ENCODE peak calls at places on chromosomes 5 and 9, in six cellular contexts. Q, B, N, I, P and Y are unnamed samples.

GRCh38 chr9:36642817-36643216 is 70.1 kb downstream of the MELK start:
- DNase-seq in Q (no peak), B (no peak), N (no peak), I (no peak), P (no peak), Y (no peak)

GRCh38 chr9:112867275-112867991 is 23.2 kb downstream of the SLC46A2 start:
- DNase-seq in Q (peak; percentile 98), B (peak; percentile 93), N (peak; percentile 81), I (no peak), P (no peak), Y (no peak)

GRCh38 chr9:3457171-3457570 is 68.6 kb downstream of the RFX3 start:
- DNase-seq in Q (no peak), B (no peak), N (no peak), I (no peak), P (no peak), Y (no peak)

GRCh38 chr9:134689320-134690181 is 47.9 kb downstream of the COL5A1 start:
- DNase-seq in Q (peak; percentile 74), B (peak; percentile 11), N (peak; percentile 26), I (no peak), P (peak; percentile 57), Y (peak; percentile 90)

GRCh38 chr5:34977934-34978616 is 48.7 kb downstream of the DNAJC21 start:
- DNase-seq in Q (no peak), B (no peak), N (no peak), I (no peak), P (no peak), Y (no peak)

GRCh38 chr9:133656211-133657119 is 20.3 kb downstream of the DBH start:
- DNase-seq in Q (peak; percentile 36), B (no peak), N (no peak), I (no peak), P (no peak), Y (no peak)

GRCh38 chr5:52560366-52560765 is 227.3 kb upstream of the ITGA1 start:
- DNase-seq in Q (peak; percentile 10), B (peak; percentile 28), N (peak; percentile 27), I (peak; percentile 40), P (no peak), Y (no peak)

GRCh38 chr5:151234476-151235238 is 10.8 kb upstream of the CCDC69 start:
- DNase-seq in Q (peak; percentile 26), B (no peak), N (peak; percentile 66), I (no peak), P (peak; percentile 30), Y (peak; percentile 86)

GRCh38 chr5:158456756-158457155 is 597.8 kb upstream of the CLINT1 start:
- DNase-seq in Q (no peak), B (peak; percentile 33), N (peak; percentile 95), I (no peak), P (no peak), Y (no peak)

GRCh38 chr9:100064872-100065581 is 33.8 kb downstream of the ERP44 start:
- DNase-seq in Q (no peak), B (no peak), N (peak; percentile 83), I (no peak), P (no peak), Y (no peak)

GRCh38 chr9:89793124-89793495 is 188.3 kb downstream of the GADD45G start:
- DNase-seq in Q (no peak), B (no peak), N (no peak), I (no peak), P (no peak), Y (no peak)

GRCh38 chr5:142507528-142507927 is 178.4 kb downstream of the FGF1 start:
- DNase-seq in Q (peak; percentile 54), B (no peak), N (no peak), I (no peak), P (peak; percentile 71), Y (no peak)

GRCh38 chr5:146541956-146542849 is 26.2 kb upstream of the GPR151 start:
- DNase-seq in Q (peak; percentile 79), B (no peak), N (peak; percentile 40), I (peak; percentile 70), P (peak; percentile 94), Y (no peak)

GRCh38 chr9:137252555-137253506 is 1.7 kb downstream of the STPG3 start:
- DNase-seq in Q (no peak), B (no peak), N (no peak), I (no peak), P (no peak), Y (no peak)

GRCh38 chr9:98002808-98003207 is 19.7 kb downstream of the ANP32B start:
- DNase-seq in Q (no peak), B (no peak), N (no peak), I (no peak), P (no peak), Y (no peak)

GRCh38 chr9:124278054-124278540 is 20.3 kb downstream of the NEK6 start:
- DNase-seq in Q (no peak), B (no peak), N (no peak), I (no peak), P (no peak), Y (no peak)

GRCh38 chr9:127940598-127940997 is 2.9 kb upstream of the DPM2 start:
- DNase-seq in Q (no peak), B (no peak), N (no peak), I (no peak), P (no peak), Y (no peak)

GRCh38 chr5:58934629-58935097 is 351.8 kb downstream of the RAB3C start:
- DNase-seq in Q (no peak), B (no peak), N (no peak), I (no peak), P (no peak), Y (no peak)

GRCh38 chr5:141637693-141638419 is 1.1 kb downstream of the RELL2 start:
- DNase-seq in Q (peak; percentile 73), B (peak; percentile 32), N (peak; percentile 40), I (peak; percentile 32), P (peak; percentile 66), Y (no peak)

GRCh38 chr5:3601929-3602712 is 6.5 kb downstream of the IRX1 start:
- DNase-seq in Q (no peak), B (no peak), N (no peak), I (no peak), P (no peak), Y (no peak)

GRCh38 chr9:77827104-77827784 is 179.1 kb upstream of the GNA14 start:
- DNase-seq in Q (no peak), B (no peak), N (no peak), I (no peak), P (no peak), Y (no peak)

GRCh38 chr9:70805953-70806352 is 315.5 kb downstream of the TRPM3 start:
- DNase-seq in Q (peak; percentile 13), B (peak; percentile 60), N (no peak), I (no peak), P (no peak), Y (no peak)

GRCh38 chr9:77177894-77178794 is 810 bp downstream of the VPS13A start:
- DNase-seq in Q (peak; percentile 14), B (peak; percentile 24), N (peak; percentile 44), I (peak; percentile 12), P (peak; percentile 24), Y (peak; percentile 71)

GRCh38 chr5:77900691-77901090 is 124.6 kb upstream of the TBCA start:
- DNase-seq in Q (no peak), B (peak; percentile 75), N (no peak), I (no peak), P (no peak), Y (no peak)

GRCh38 chr5:89200899-89201298 is 317.9 kb upstream of the MEF2C start:
- DNase-seq in Q (no peak), B (no peak), N (no peak), I (no peak), P (no peak), Y (no peak)

GRCh38 chr9:98862936-98863335 is 55.5 kb downstream of the GALNT12 start:
- DNase-seq in Q (no peak), B (no peak), N (no peak), I (no peak), P (no peak), Y (no peak)

GRCh38 chr5:135723451-135723850 is 111.0 kb upstream of the SLC25A48 start:
- DNase-seq in Q (no peak), B (no peak), N (no peak), I (peak; percentile 63), P (no peak), Y (no peak)

GRCh38 chr9:101465330-101465915 is 29.8 kb upstream of the ALDOB start:
- DNase-seq in Q (peak; percentile 76), B (peak; percentile 70), N (peak; percentile 92), I (peak; percentile 70), P (peak; percentile 53), Y (no peak)

GRCh38 chr9:36078047-36078446 is 41.3 kb downstream of the RECK start:
- DNase-seq in Q (no peak), B (no peak), N (no peak), I (no peak), P (no peak), Y (no peak)

GRCh38 chr9:98142182-98142924 is 23.3 kb upstream of the TRIM14 start:
- DNase-seq in Q (peak; percentile 43), B (no peak), N (no peak), I (no peak), P (peak; percentile 84), Y (no peak)

GRCh38 chr5:1801061-1801953 is at the start of gene NDUFS6:
- DNase-seq in Q (peak; percentile 84), B (peak; percentile 34), N (peak; percentile 72), I (peak; percentile 63), P (peak; percentile 75), Y (peak; percentile 83)

GRCh38 chr5:143562935-143563334 is 159.4 kb upstream of the NR3C1 start:
- DNase-seq in Q (peak; percentile 22), B (no peak), N (no peak), I (no peak), P (no peak), Y (no peak)

GRCh38 chr5:172147857-172148256 is 40.2 kb downstream of the STK10 start:
- DNase-seq in Q (no peak), B (no peak), N (no peak), I (no peak), P (no peak), Y (peak; percentile 30)

GRCh38 chr5:141782991-141783598 is 95.1 kb downstream of the PCDH1 start:
- DNase-seq in Q (no peak), B (no peak), N (no peak), I (no peak), P (peak; percentile 55), Y (no peak)

GRCh38 chr9:118563677-118564076 is 805.6 kb downstream of the BRINP1 start:
- DNase-seq in Q (no peak), B (no peak), N (peak; percentile 62), I (no peak), P (no peak), Y (no peak)

GRCh38 chr5:96569770-96570169 is 92.4 kb upstream of the CAST start:
- DNase-seq in Q (no peak), B (no peak), N (no peak), I (no peak), P (no peak), Y (no peak)